ENCODE peak calls at places on chromosomes 12 and 14, in nine cellular contexts. X is HS-27A; M is prostate gland; E is KG1; Q is NCI-H345; Y is cardiac fibroblast; O is stimulated activated naive B cell treated with anti-CD40 and anti-IgM and Interleukin-4, amounts not matched to agents 10 μg/mL and 1 μg/mL and 100 μg/mL, for 72 hours; K is Daoy; U is HFFc6. P is an unnamed sample.
A peak's percentile ranks its signal among the peaks of the same experiment; 100 is the strongest.

GRCh38 chr12:3752096-3752709 is 706 bp downstream of the CRACR2A start:
- DNase-seq in X (peak; percentile 46), M (peak; percentile 46), E (peak; percentile 57), Q (no peak), Y (peak; percentile 60), O (peak; percentile 61), K (peak; percentile 66), U (no peak), P (no peak)

GRCh38 chr12:570949-571794 is 92.1 kb downstream of the NINJ2 start:
- DNase-seq in X (peak; percentile 74), M (peak; percentile 81), E (no peak), Q (peak; percentile 10), Y (peak; percentile 92), O (no peak), K (peak; percentile 85), U (peak; percentile 77), P (no peak)

GRCh38 chr12:22312336-22312735 is 22.2 kb downstream of the ST8SIA1 start:
- DNase-seq in X (no peak), M (peak; percentile 40), E (no peak), Q (no peak), Y (peak; percentile 95), O (no peak), K (peak; percentile 62), U (no peak), P (no peak)

GRCh38 chr12:13376627-13377373 is 180.3 kb downstream of the EMP1 start:
- DNase-seq in X (no peak), M (no peak), E (no peak), Q (no peak), Y (no peak), O (no peak), K (peak; percentile 55), U (no peak), P (no peak)

GRCh38 chr14:104917992-104918391 is 6.7 kb upstream of the PLD4 start:
- DNase-seq in X (no peak), M (no peak), E (no peak), Q (no peak), Y (no peak), O (no peak), K (no peak), U (no peak), P (no peak)

GRCh38 chr14:92341791-92342190 is 18.8 kb downstream of the SLC24A4 start:
- DNase-seq in X (no peak), M (no peak), E (no peak), Q (no peak), Y (no peak), O (no peak), K (no peak), U (no peak), P (no peak)

GRCh38 chr12:89848732-89849131 is 140.1 kb upstream of the ATP2B1 start:
- DNase-seq in X (no peak), M (no peak), E (no peak), Q (no peak), Y (no peak), O (no peak), K (no peak), U (no peak), P (no peak)

GRCh38 chr14:92866181-92866752 is 56.7 kb upstream of the CHGA start:
- DNase-seq in X (no peak), M (no peak), E (no peak), Q (no peak), Y (no peak), O (no peak), K (no peak), U (no peak), P (no peak)

GRCh38 chr14:99524804-99525698 is 43.8 kb downstream of the CCNK start:
- DNase-seq in X (no peak), M (peak; percentile 34), E (no peak), Q (no peak), Y (peak; percentile 64), O (no peak), K (peak; percentile 75), U (peak; percentile 49), P (no peak)

GRCh38 chr12:67241482-67241881 is 27.7 kb upstream of the CAND1 start:
- DNase-seq in X (no peak), M (no peak), E (no peak), Q (no peak), Y (no peak), O (no peak), K (no peak), U (peak; percentile 9), P (no peak)

GRCh38 chr14:32009221-32009620 is 67.9 kb upstream of the ARHGAP5 start:
- DNase-seq in X (no peak), M (no peak), E (no peak), Q (no peak), Y (no peak), O (no peak), K (no peak), U (no peak), P (no peak)

GRCh38 chr12:50659690-50660424 is 104.0 kb upstream of the ATF1 start:
- DNase-seq in X (no peak), M (peak; percentile 44), E (no peak), Q (no peak), Y (no peak), O (no peak), K (no peak), U (no peak), P (no peak)

GRCh38 chr14:96852823-96853422 is 55.7 kb downstream of the VRK1 start:
- DNase-seq in X (no peak), M (no peak), E (peak; percentile 10), Q (peak; percentile 4), Y (peak; percentile 81), O (no peak), K (peak; percentile 40), U (peak; percentile 52), P (no peak)

GRCh38 chr14:100523131-100523530 is 64.1 kb downstream of the BEGAIN start:
- DNase-seq in X (no peak), M (no peak), E (no peak), Q (no peak), Y (no peak), O (no peak), K (no peak), U (no peak), P (peak; percentile 71)

P was measured in cardiac septum.